ENCODE peak calls at places on chromosomes 1 and 21, in eight cellular contexts. R is ascending aorta; V is adipocyte; W is left ventricle myocardium inferior; G is GM23248; E is spleen; P is CD8-positive, alpha-beta T cell; F is adrenal gland. X is an unnamed sample. For H3K27me3 and H3K9me3, the result is how much of the 10 kb centered on the place peaks cover.

GRCh38 chr1:212746546-212746945 is 45.0 kb downstream of the NSL1 start:
- DNase-seq in R (no peak), V (no peak), W (no peak), G (peak), E (no peak), P (no peak), F (no peak), X (no peak)

GRCh38 chr1:205600085-205600484 is 31.7 kb downstream of the ELK4 start:
- DNase-seq in R (peak), V (peak), W (no peak), G (peak), E (no peak), P (no peak), F (no peak), X (peak)

GRCh38 chr1:50735443-50735842 is 224.6 kb downstream of the FAF1 start:
- DNase-seq in R (no peak), V (peak), W (no peak), G (peak), E (no peak), P (no peak), F (no peak), X (peak)

GRCh38 chr1:231938651-231939050 is 312.1 kb downstream of the DISC1 start:
- DNase-seq in R (no peak), V (no peak), W (no peak), G (peak), E (no peak), P (no peak), F (no peak), X (no peak)

GRCh38 chr1:195981448-195982139 is 626.6 kb downstream of the KCNT2 start:
- DNase-seq in R (no peak), V (peak), W (no peak), G (peak), E (no peak), P (no peak), F (no peak), X (no peak)

GRCh38 chr1:180173952-180174351 is 19.3 kb downstream of the QSOX1 start:
- DNase-seq in R (peak), V (no peak), W (peak), G (peak), E (peak), P (no peak), F (peak), X (peak)

GRCh38 chr1:22878626-22879025 is 94.0 kb downstream of the LACTBL1 start:
- DNase-seq in R (no peak), V (no peak), W (no peak), G (no peak), E (no peak), P (no peak), F (no peak), X (no peak)

GRCh38 chr1:194159941-194160340 is 973.5 kb upstream of the B3GALT2 start:
- DNase-seq in R (no peak), V (no peak), W (no peak), G (no peak), E (no peak), P (no peak), F (no peak), X (no peak)

GRCh38 chr1:10980841-10981727 is 31.4 kb upstream of the TARDBP start:
- DNase-seq in R (peak), V (peak), W (peak), G (peak), E (no peak), P (no peak), F (peak), X (peak)

GRCh38 chr1:110581637-110582036 is 24.5 kb downstream of the KCNA2 start:
- DNase-seq in R (peak), V (no peak), W (no peak), G (no peak), E (no peak), P (no peak), F (no peak), X (no peak)

GRCh38 chr1:212814989-212815388 is 23.3 kb downstream of the TATDN3 start:
- DNase-seq in R (no peak), V (peak), W (no peak), G (peak), E (no peak), P (no peak), F (no peak), X (no peak)

GRCh38 chr1:9314101-9314500 is 21.4 kb downstream of the SPSB1 start:
- DNase-seq in R (no peak), V (no peak), W (no peak), G (no peak), E (no peak), P (no peak), F (no peak), X (peak)

GRCh38 chr1:90357980-90358379 is 359.1 kb downstream of the BARHL2 start:
- DNase-seq in R (no peak), V (no peak), W (no peak), G (no peak), E (no peak), P (no peak), F (no peak), X (no peak)

GRCh38 chr1:17630048-17630830 is 90.7 kb downstream of the ARHGEF10L start:
- DNase-seq in R (peak), V (peak), W (peak), G (peak), E (no peak), P (no peak), F (peak), X (no peak)

GRCh38 chr1:29304025-29304684 is 67.8 kb downstream of the PTPRU start:
- DNase-seq in R (no peak), V (no peak), W (no peak), G (no peak), E (no peak), P (no peak), F (no peak), X (peak)

GRCh38 chr1:29303201-29304024 is 67.1 kb downstream of the PTPRU start:
- DNase-seq in R (no peak), V (no peak), W (no peak), G (no peak), E (peak), P (no peak), F (no peak), X (peak)

GRCh38 chr1:29309621-29310020 is 73.3 kb downstream of the PTPRU start:
- DNase-seq in R (no peak), V (no peak), W (no peak), G (no peak), E (no peak), P (no peak), F (no peak), X (peak)

GRCh38 chr1:29306471-29307140 is 70.3 kb downstream of the PTPRU start:
- DNase-seq in R (no peak), V (no peak), W (no peak), G (no peak), E (no peak), P (no peak), F (no peak), X (peak)

GRCh38 chr1:29305943-29306342 is 69.6 kb downstream of the PTPRU start:
- DNase-seq in R (no peak), V (no peak), W (no peak), G (no peak), E (peak), P (no peak), F (no peak), X (peak)
- H3K27me3 ChIP-seq in R (under half), V (under half), W (under half), G (under half), E (under half), P (under half), F (under half), X (under half)

GRCh38 chr1:4698911-4699310 is 44.5 kb downstream of the AJAP1 start:
- DNase-seq in R (no peak), V (no peak), W (no peak), G (no peak), E (no peak), P (no peak), F (no peak), X (peak)

GRCh38 chr1:4700801-4701200 is 46.4 kb downstream of the AJAP1 start:
- DNase-seq in R (no peak), V (no peak), W (no peak), G (no peak), E (peak), P (no peak), F (no peak), X (no peak)

GRCh38 chr1:4697801-4698200 is 43.4 kb downstream of the AJAP1 start:
- DNase-seq in R (no peak), V (no peak), W (no peak), G (no peak), E (no peak), P (no peak), F (no peak), X (peak)

GRCh38 chr1:4701276-4701675 is 46.9 kb downstream of the AJAP1 start:
- DNase-seq in R (no peak), V (no peak), W (no peak), G (no peak), E (no peak), P (no peak), F (no peak), X (no peak)

GRCh38 chr1:4699724-4700301 is 45.4 kb downstream of the AJAP1 start:
- DNase-seq in R (no peak), V (no peak), W (no peak), G (peak), E (no peak), P (no peak), F (no peak), X (peak)
- H3K9me3 ChIP-seq in R (under half), V (under half), W (under half), G (under half), E (under half), P (under half), F (under half), X (under half)

GRCh38 chr21:45490049-45490731 is 52.0 kb downstream of the SLC19A1 start:
- DNase-seq in R (no peak), V (no peak), W (no peak), G (no peak), E (no peak), P (no peak), F (no peak), X (no peak)
- H3K27me3 ChIP-seq in R (under half), V (under half), W (under half), G (under half), E (under half), P (under half), F (under half), X (under half)

DNA sequence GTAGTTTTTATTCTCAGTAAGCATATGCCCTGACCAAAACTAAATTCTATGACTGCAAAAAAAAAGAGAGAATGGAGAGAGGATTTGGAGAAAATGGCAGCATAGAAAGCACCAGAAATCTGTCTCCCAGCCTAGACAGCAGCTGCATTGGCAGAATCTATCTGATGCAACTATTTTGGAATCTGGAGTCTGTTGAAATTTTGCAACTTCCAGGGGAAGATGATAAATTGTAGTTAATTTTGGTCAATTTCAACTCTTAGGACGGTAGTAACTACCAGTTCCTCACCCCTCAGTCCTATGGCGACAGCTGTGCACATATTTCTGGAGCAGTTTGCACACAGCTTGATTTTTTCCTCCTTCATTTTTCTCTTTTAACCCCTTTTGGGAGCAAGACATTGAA is 10.9 kb downstream of the EXO5 start:
- DNase-seq in R (no peak), V (peak), W (no peak), G (peak), E (no peak), P (no peak), F (no peak), X (no peak)
- H3K9me3 ChIP-seq in R (under half), V (under half), W (under half), G (under half), E (half or more), P (under half), F (under half), X (under half)